ENCODE peak calls at places on chromosome 9, in five cellular contexts. M is psoas muscle, S is heart right ventricle, G is foreskin fibroblast, I is astrocyte. U is an unnamed sample.

GRCh38 chr9:130478731-130479575 is 34.2 kb downstream of the ASS1 start:
- DNase-seq in M (no peak), I (no peak), G (no peak), S (no peak), U (no peak)

GRCh38 chr9:24245988-24246387 is 299.7 kb downstream of the IZUMO3 start:
- DNase-seq in S (no peak), I (no peak), G (peak; percentile 0), M (no peak), U (peak; percentile 9)

GRCh38 chr9:34190996-34191892 is 12.4 kb downstream of the UBAP1 start:
- DNase-seq in I (no peak), S (no peak), M (no peak), G (no peak), U (peak; percentile 36)

GRCh38 chr9:109574061-109574882 is 76.2 kb upstream of the PTPN3 start:
- DNase-seq in I (peak; percentile 33), M (no peak), G (peak; percentile 37), S (peak; percentile 48), U (peak; percentile 62)

GRCh38 chr9:69806642-69807041 is 14.0 kb upstream of the CFAP95 start:
- DNase-seq in S (no peak), G (no peak), I (no peak), M (no peak), U (no peak)

GRCh38 chr9:70113403-70114022 is 69.9 kb downstream of the MAMDC2 start:
- DNase-seq in S (peak; percentile 43), I (peak; percentile 54), G (peak; percentile 58), M (peak; percentile 68), U (peak; percentile 72)

GRCh38 chr9:89489548-89490527 is 8.1 kb downstream of the SEMA4D start:
- DNase-seq in G (no peak), M (no peak), S (no peak), I (no peak), U (no peak)

GRCh38 chr9:86652696-86653095 is 294.6 kb downstream of the GAS1 start:
- DNase-seq in S (no peak), G (no peak), M (no peak), I (no peak), U (peak; percentile 68)

GRCh38 chr9:71619926-71620325 is 148.4 kb downstream of the CEMIP2 start:
- DNase-seq in S (no peak), I (no peak), G (no peak), M (no peak), U (no peak)

GRCh38 chr9:89153618-89154017 is 25.0 kb downstream of the SHC3 start:
- DNase-seq in M (no peak), G (peak; percentile 83), I (peak; percentile 91), S (no peak), U (peak; percentile 69)

GRCh38 chr9:99635032-99635431 is 186.7 kb upstream of the NR4A3 start:
- DNase-seq in G (no peak), S (no peak), M (no peak), I (peak; percentile 8), U (peak; percentile 54)

GRCh38 chr9:29211681-29212589 is 1638.7 kb upstream of the C9orf72 start:
- DNase-seq in G (peak; percentile 0), S (no peak), I (no peak), M (peak; percentile 53), U (peak; percentile 0)

GRCh38 chr9:114988962-114989599 is 58.7 kb upstream of the TNFSF8 start:
- DNase-seq in M (no peak), G (peak; percentile 34), I (no peak), S (no peak), U (peak; percentile 25)

GRCh38 chr9:96500696-96501660 is 51.0 kb downstream of the HABP4 start:
- DNase-seq in G (no peak), M (no peak), S (no peak), I (peak; percentile 83), U (peak; percentile 66)

GRCh38 chr9:93951655-93952118 is 3.5 kb downstream of the BARX1 start:
- DNase-seq in I (no peak), M (no peak), S (no peak), G (no peak), U (no peak)

GRCh38 chr9:38001430-38001829 is 67.6 kb downstream of the SHB start:
- DNase-seq in G (no peak), S (no peak), M (no peak), I (no peak), U (no peak)

GRCh38 chr9:125432715-125433385 is 171.2 kb downstream of the GAPVD1 start:
- DNase-seq in I (no peak), G (no peak), M (no peak), S (no peak), U (no peak)

GRCh38 chr9:108919517-108919916 is 14.4 kb downstream of the ELP1 start:
- DNase-seq in G (no peak), M (no peak), S (no peak), I (no peak), U (no peak)

GRCh38 chr9:127783111-127783621 is 2.7 kb upstream of the CDK9 start:
- DNase-seq in S (no peak), M (peak; percentile 78), I (no peak), G (no peak), U (no peak)

GRCh38 chr9:2497666-2498400 is 123.8 kb upstream of the VLDLR start:
- DNase-seq in G (no peak), I (no peak), M (no peak), S (no peak), U (no peak)

GRCh38 chr9:133242241-133242640 is 32.8 kb downstream of the ABO start:
- DNase-seq in I (no peak), M (no peak), G (no peak), S (no peak), U (no peak)

GRCh38 chr9:122158202-122158601 is 1.4 kb downstream of the NDUFA8 start:
- DNase-seq in I (peak; percentile 31), G (no peak), S (peak; percentile 17), M (no peak), U (peak; percentile 58)

GRCh38 chr9:96021616-96022444 is 146.3 kb downstream of the ERCC6L2 start:
- DNase-seq in I (no peak), S (no peak), G (no peak), M (no peak), U (no peak)

GRCh38 chr9:80326105-80326504 is 754.3 kb downstream of the TLE4 start:
- DNase-seq in I (no peak), M (no peak), G (no peak), S (no peak), U (no peak)

GRCh38 chr9:114359801-114360200 is 28.0 kb downstream of the AKNA start:
- DNase-seq in M (no peak), G (no peak), I (no peak), S (no peak), U (no peak)

GRCh38 chr9:115275753-115276152 is 157.8 kb upstream of the TNC start:
- DNase-seq in S (no peak), I (no peak), G (no peak), M (no peak), U (no peak)

GRCh38 chr9:16179566-16179965 is 626.7 kb downstream of the CCDC171 start:
- DNase-seq in M (no peak), I (no peak), S (no peak), G (no peak), U (no peak)

GRCh38 chr9:86424246-86424891 is 70.2 kb upstream of the TUT7 start:
- DNase-seq in I (peak; percentile 62), G (no peak), S (no peak), M (no peak), U (peak; percentile 38)

GRCh38 chr9:109349431-109349846 is 28.6 kb upstream of the EPB41L4B start:
- DNase-seq in G (peak; percentile 53), I (peak; percentile 96), M (no peak), S (no peak), U (peak; percentile 95)

GRCh38 chr9:1170918-1171317 is 120.8 kb downstream of the DMRT2 start:
- DNase-seq in M (no peak), I (no peak), S (no peak), G (no peak), U (no peak)

GRCh38 chr9:15469862-15470261 is 40.9 kb downstream of the PSIP1 start:
- DNase-seq in I (peak; percentile 23), S (no peak), M (no peak), G (no peak), U (no peak)

GRCh38 chr9:88236531-88237453 is 98.5 kb upstream of the SPATA31C2 start:
- DNase-seq in M (no peak), G (no peak), S (peak; percentile 44), I (peak; percentile 74), U (peak; percentile 87)

GRCh38 chr9:90245661-90246060 is 397.0 kb downstream of the DIRAS2 start:
- DNase-seq in G (no peak), I (no peak), M (no peak), S (no peak), U (no peak)

GRCh38 chr9:131620764-131621520 is 75.6 kb downstream of the PRRT1B start:
- DNase-seq in M (no peak), S (no peak), G (no peak), I (no peak), U (no peak)

GRCh38 chr9:98516897-98517503 is 191.7 kb downstream of the GABBR2 start:
- DNase-seq in I (no peak), G (no peak), S (no peak), M (no peak), U (no peak)

GRCh38 chr9:97046228-97046627 is 7.3 kb upstream of the CTSV start:
- DNase-seq in I (peak; percentile 2), M (no peak), S (no peak), G (no peak), U (no peak)

GRCh38 chr9:5459289-5459829 is 9.0 kb downstream of the CD274 start:
- DNase-seq in M (no peak), I (peak; percentile 78), G (no peak), S (no peak), U (peak; percentile 73)

GRCh38 chr9:14910178-14910805 is at the start of gene FREM1:
- DNase-seq in G (no peak), M (peak; percentile 68), I (no peak), S (peak; percentile 25), U (no peak)

GRCh38 chr9:130893250-130894101 is 3.1 kb downstream of the QRFP start:
- DNase-seq in I (no peak), M (peak; percentile 73), G (no peak), S (peak; percentile 51), U (no peak)

GRCh38 chr9:72807765-72808445 is 144.9 kb downstream of the ALDH1A1 start:
- DNase-seq in I (no peak), G (no peak), S (no peak), M (no peak), U (no peak)
- TF ChIP-seq CTCF in I (peak; percentile 18), G (peak; percentile 18), S (peak; percentile 12), M (no peak), U (peak; percentile 21)

GRCh38 chr9:104858846-104859245 is 69.1 kb downstream of the ABCA1 start:
- DNase-seq in G (no peak), I (no peak), M (no peak), S (no peak), U (peak; percentile 77)
- H3K4me3 ChIP-seq in G (no peak overlapping the region), I (no peak overlapping the region), M (no peak overlapping the region), S (no peak overlapping the region), U (no peak overlapping the region)

DNA sequence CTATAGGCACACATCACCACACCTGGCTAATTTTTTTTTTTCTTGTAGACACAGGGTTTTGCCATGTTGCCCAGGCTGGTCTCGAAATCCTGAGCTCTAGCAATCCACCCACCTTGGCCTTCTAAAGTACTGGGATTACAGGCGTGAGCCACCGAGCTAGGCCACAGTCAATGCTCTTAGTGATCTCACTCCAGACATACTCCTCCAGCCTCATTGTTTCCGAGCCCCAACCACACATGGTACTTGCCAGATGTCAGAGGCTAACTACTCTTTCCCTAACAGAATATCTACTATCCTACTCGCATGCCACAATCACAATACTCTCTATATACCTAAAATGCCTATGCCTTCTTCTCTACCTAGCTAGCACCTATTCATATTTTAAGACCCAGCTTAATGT is 17.1 kb downstream of the SUSD1 start:
- DNase-seq in I (no peak), M (no peak), G (no peak), S (no peak), U (no peak)
- TF ChIP-seq CTCF in I (no peak), M (no peak), G (no peak), S (no peak), U (no peak)

GRCh38 chr9:129340427-129341196 is 162.6 kb upstream of the IER5L start:
- DNase-seq in M (no peak), I (no peak), S (no peak), G (no peak), U (no peak)
- H3K4me3 ChIP-seq in M (no peak overlapping the region), I (no peak overlapping the region), S (no peak overlapping the region), G (no peak overlapping the region), U (no peak overlapping the region)

U was measured in AG10803.